ENCODE peak calls at places on chromosome 20, in six cellular contexts. One of them, this sample, is unnamed.

GRCh38 chr20:38866265-38867061 is 59.8 kb upstream of the FAM83D start:
- DNase-seq in AG08395: no peak
- DNase-seq in activated CD4-positive, alpha-beta T cell treated with anti-CD3 and anti-CD28 coated beads for 48 hours: no peak
- DNase-seq in NCI-H2081: no peak
- DNase-seq in SK-N-SH: peak
- DNase-seq in stromal cell of bone marrow: no peak
- DNase-seq in this sample: no peak

GRCh38 chr20:7347409-7347808 is 579.9 kb downstream of the BMP2 start:
- DNase-seq in stromal cell of bone marrow: no peak
- DNase-seq in activated CD4-positive, alpha-beta T cell treated with anti-CD3 and anti-CD28 coated beads for 48 hours: no peak
- DNase-seq in NCI-H2081: no peak
- DNase-seq in AG08395: no peak
- DNase-seq in SK-N-SH: no peak
- DNase-seq in this sample: no peak

GRCh38 chr20:50232651-50233324 is 42.2 kb downstream of the CEBPB start:
- DNase-seq in AG08395: no peak
- DNase-seq in activated CD4-positive, alpha-beta T cell treated with anti-CD3 and anti-CD28 coated beads for 48 hours: no peak
- DNase-seq in NCI-H2081: no peak
- DNase-seq in SK-N-SH: no peak
- DNase-seq in stromal cell of bone marrow: no peak
- DNase-seq in this sample: no peak

GRCh38 chr20:51801220-51801991 is 915 bp downstream of the SALL4 start:
- DNase-seq in SK-N-SH: peak
- DNase-seq in AG08395: peak
- DNase-seq in NCI-H2081: no peak
- DNase-seq in activated CD4-positive, alpha-beta T cell treated with anti-CD3 and anti-CD28 coated beads for 48 hours: peak
- DNase-seq in stromal cell of bone marrow: no peak
- DNase-seq in this sample: peak

GRCh38 chr20:30612344-30612743 is 645.1 kb upstream of the DEFB115 start:
- DNase-seq in NCI-H2081: no peak
- DNase-seq in activated CD4-positive, alpha-beta T cell treated with anti-CD3 and anti-CD28 coated beads for 48 hours: no peak
- DNase-seq in stromal cell of bone marrow: no peak
- DNase-seq in AG08395: no peak
- DNase-seq in SK-N-SH: no peak
- DNase-seq in this sample: no peak

GRCh38 chr20:58457083-58457680 is 58.0 kb downstream of the APCDD1L start:
- DNase-seq in SK-N-SH: peak
- DNase-seq in stromal cell of bone marrow: no peak
- DNase-seq in AG08395: no peak
- DNase-seq in activated CD4-positive, alpha-beta T cell treated with anti-CD3 and anti-CD28 coated beads for 48 hours: no peak
- DNase-seq in NCI-H2081: no peak
- DNase-seq in this sample: no peak

GRCh38 chr20:48215536-48215935 is 430.3 kb upstream of the SULF2 start:
- DNase-seq in AG08395: no peak
- DNase-seq in SK-N-SH: no peak
- DNase-seq in stromal cell of bone marrow: no peak
- DNase-seq in activated CD4-positive, alpha-beta T cell treated with anti-CD3 and anti-CD28 coated beads for 48 hours: no peak
- DNase-seq in NCI-H2081: no peak
- DNase-seq in this sample: no peak

GRCh38 chr20:31721408-31722332 is 998 bp downstream of the BCL2L1 start:
- DNase-seq in activated CD4-positive, alpha-beta T cell treated with anti-CD3 and anti-CD28 coated beads for 48 hours: peak
- DNase-seq in stromal cell of bone marrow: no peak
- DNase-seq in NCI-H2081: no peak
- DNase-seq in SK-N-SH: no peak
- DNase-seq in AG08395: no peak
- DNase-seq in this sample: peak

GRCh38 chr20:25532015-25532751 is 53.1 kb downstream of the NINL start:
- DNase-seq in activated CD4-positive, alpha-beta T cell treated with anti-CD3 and anti-CD28 coated beads for 48 hours: no peak
- DNase-seq in stromal cell of bone marrow: no peak
- DNase-seq in NCI-H2081: no peak
- DNase-seq in AG08395: no peak
- DNase-seq in SK-N-SH: peak
- DNase-seq in this sample: no peak

This sample was measured in erythroblast.